ENCODE peak calls at places on chromosomes 16 and 17, in four cellular contexts. E, L, N and P are unnamed samples.

GRCh38 chr17:67867591-67867990 is 42.3 kb downstream of the BPTF start:
- DNase-seq in E (no peak), N (no peak), L (no peak), P (no peak)

GRCh38 chr16:47949276-47949675 is 206.5 kb downstream of the ABCC12 start:
- DNase-seq in E (no peak), L (no peak), N (no peak), P (no peak)

GRCh38 chr16:87153326-87153725 is 163.9 kb downstream of the C16orf95 start:
- DNase-seq in N (no peak), E (no peak), L (no peak), P (no peak)

GRCh38 chr17:16455997-16456769 is 35.8 kb downstream of the LRRC75A start:
- DNase-seq in N (no peak), L (no peak), E (no peak), P (no peak)

GRCh38 chr17:75693500-75694481 is 26.7 kb downstream of the SAP30BP start:
- DNase-seq in E (no peak), L (no peak), N (no peak), P (no peak)

GRCh38 chr17:3978421-3979275 is 14.4 kb upstream of the ATP2A3 start:
- DNase-seq in E (no peak), N (no peak), L (no peak), P (no peak)

GRCh38 chr16:57283214-57283955 is 1.1 kb downstream of the PLLP start:
- DNase-seq in N (no peak), L (no peak), E (no peak), P (no peak)

GRCh38 chr16:86261379-86261778 is 248.9 kb upstream of the FOXF1 start:
- DNase-seq in L (peak), E (no peak), N (peak), P (no peak)

GRCh38 chr17:81037026-81037782 is 2.3 kb downstream of the BAIAP2 start:
- DNase-seq in N (no peak), E (no peak), L (no peak), P (no peak)

GRCh38 chr16:58426960-58427359 is 34.7 kb downstream of the GINS3 start:
- DNase-seq in N (no peak), E (no peak), L (no peak), P (no peak)

GRCh38 chr16:13146829-13147228 is 245.4 kb downstream of the SHISA9 start:
- DNase-seq in N (no peak), L (no peak), E (no peak), P (no peak)

GRCh38 chr17:51819820-51820219 is 338.7 kb downstream of the CA10 start:
- DNase-seq in N (no peak), L (no peak), E (no peak), P (no peak)

GRCh38 chr16:68084504-68085258 is 489 bp upstream of the NFATC3 start:
- DNase-seq in L (peak), E (peak), N (peak), P (peak)

GRCh38 chr16:26394409-26394808 is 672.3 kb upstream of the C16orf82 start:
- DNase-seq in L (no peak), N (no peak), E (no peak), P (no peak)

GRCh38 chr16:75452464-75453190 is 11.9 kb downstream of the TMEM170A start:
- DNase-seq in E (no peak), L (peak), N (no peak), P (no peak)

GRCh38 chr16:12228607-12229499 is 252.3 kb downstream of the SNX29 start:
- DNase-seq in L (peak), E (peak), N (no peak), P (peak)

GRCh38 chr17:67441052-67441738 is 64.1 kb downstream of the PITPNC1 start:
- DNase-seq in N (no peak), E (no peak), L (no peak), P (no peak)

GRCh38 chr17:44324092-44324570 is 492 bp downstream of the SLC25A39 start:
- DNase-seq in L (peak), E (no peak), N (no peak), P (no peak)

GRCh38 chr17:16281351-16281750 is 64.3 kb downstream of the PIGL start:
- DNase-seq in L (no peak), N (no peak), E (no peak), P (no peak)

GRCh38 chr17:1229354-1229890 is 40.8 kb upstream of the BHLHA9 start:
- DNase-seq in E (peak), N (no peak), L (peak), P (peak)

GRCh38 chr16:3878610-3879009 is 1.9 kb downstream of the CREBBP start:
- DNase-seq in E (no peak), L (no peak), N (no peak), P (no peak)

GRCh38 chr16:89355686-89356085 is 134.7 kb downstream of the ANKRD11 start:
- DNase-seq in N (no peak), L (no peak), E (no peak), P (no peak)

GRCh38 chr17:9628509-9628908 is 16.8 kb upstream of the USP43 start:
- DNase-seq in L (no peak), E (no peak), N (no peak), P (no peak)

GRCh38 chr17:40474419-40475002 is 26.9 kb downstream of the TNS4 start:
- DNase-seq in N (no peak), E (no peak), L (peak), P (no peak)

GRCh38 chr17:12667299-12667958 is 1.7 kb downstream of the MYOCD start:
- DNase-seq in N (no peak), L (peak), E (no peak), P (peak)

GRCh38 chr16:31138621-31139578 is 3.4 kb upstream of the PRSS8 start:
- DNase-seq in N (no peak), E (no peak), L (no peak), P (no peak)

GRCh38 chr16:8720080-8720966 is 45.9 kb downstream of the ABAT start:
- DNase-seq in N (no peak), E (no peak), L (peak), P (peak)

GRCh38 chr17:17792551-17793377 is 44.0 kb downstream of the SREBF1 start:
- DNase-seq in L (peak), N (no peak), E (no peak), P (no peak)

DNA sequence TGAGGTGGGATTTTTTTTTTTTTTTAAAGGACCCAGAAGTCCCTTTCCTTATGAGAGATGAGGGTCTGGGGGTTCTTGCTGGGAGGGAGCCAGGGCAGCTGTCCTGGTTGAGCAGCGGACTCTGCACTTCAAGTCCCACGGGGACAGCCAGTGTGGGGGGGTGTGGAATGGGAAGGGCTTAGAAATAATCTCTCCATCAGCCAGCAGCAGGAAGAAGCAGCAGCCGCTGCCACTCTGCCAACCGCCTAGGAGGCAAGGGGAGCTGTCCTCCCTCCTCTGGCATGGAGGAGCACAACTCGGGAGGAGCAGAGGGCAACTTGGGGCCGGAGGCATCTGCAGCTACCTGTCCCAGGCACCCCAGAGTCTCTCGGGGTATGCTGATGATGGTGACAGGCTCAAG is at the start of gene KCNG4:
- DNase-seq in E (no peak), L (no peak), N (no peak), P (no peak)
- TF ChIP-seq TAF1 in E (no peak), L (no peak), N (no peak), P (no peak)

GRCh38 chr17:57568340-57568739 is 176.8 kb downstream of the CCDC182 start:
- DNase-seq in L (no peak), N (no peak), E (no peak), P (no peak)
- TF ChIP-seq TAF1 in L (no peak), N (no peak), E (no peak), P (no peak)

GRCh38 chr16:709651-710499 is 4.3 kb upstream of the FBXL16 start:
- DNase-seq in L (peak), E (no peak), N (no peak), P (no peak)
- TF ChIP-seq TAF1 in L (no peak), E (no peak), N (no peak), P (no peak)

GRCh38 chr16:28985206-28985605 is 354 bp downstream of the LAT start:
- DNase-seq in E (no peak), L (no peak), N (no peak), P (no peak)
- TF ChIP-seq TAF1 in E (no peak), L (no peak), N (no peak), P (no peak)